ENCODE peak calls at places on chromosomes 11 and 22, in four cellular contexts. J is neuronal stem cell, K is IMR-90, W is H9. Y is an unnamed sample.

GRCh38 chr11:73866586-73866996 is 10.1 kb downstream of the COA4 start:
- DNase-seq in W (no peak), J (no peak), K (peak; percentile 93), Y (no peak)

GRCh38 chr11:101583180-101584128 is at the start of gene TRPC6:
- DNase-seq in K (peak; percentile 47), W (peak; percentile 78), J (no peak), Y (peak; percentile 80)

GRCh38 chr11:67482736-67483497 is at the start of gene AIP:
- DNase-seq in W (peak; percentile 98), J (peak; percentile 98), K (peak; percentile 97), Y (peak; percentile 93)

GRCh38 chr22:30985561-30986208 is 16.6 kb downstream of the TUG1 start:
- DNase-seq in J (no peak), K (no peak), W (no peak), Y (no peak)

GRCh38 chr22:36879775-36880174 is 19.0 kb downstream of the NCF4 start:
- DNase-seq in W (no peak), K (no peak), J (no peak), Y (no peak)

GRCh38 chr11:123800041-123800440 is 6.1 kb downstream of the OR6M1 start:
- DNase-seq in W (no peak), K (no peak), J (no peak), Y (no peak)

GRCh38 chr11:134558258-134558835 is 146.3 kb upstream of the B3GAT1 start:
- DNase-seq in K (no peak), J (no peak), W (no peak), Y (peak; percentile 19)

GRCh38 chr11:118938491-118939411 is 13.0 kb upstream of the BCL9L start:
- DNase-seq in J (no peak), K (peak; percentile 74), W (no peak), Y (no peak)

GRCh38 chr11:72037554-72038311 is 39.0 kb downstream of the IL18BP start:
- DNase-seq in K (no peak), J (no peak), W (no peak), Y (no peak)

GRCh38 chr22:33579448-33580093 is 340.7 kb downstream of the LARGE1 start:
- DNase-seq in K (peak; percentile 38), W (peak; percentile 82), J (peak; percentile 53), Y (peak; percentile 53)

GRCh38 chr22:20904980-20905355 is 12.2 kb upstream of the CRKL start:
- DNase-seq in J (no peak), W (no peak), K (no peak), Y (no peak)

GRCh38 chr11:102813484-102813883 is 15.5 kb upstream of the MMP1 start:
- DNase-seq in J (no peak), W (no peak), K (no peak), Y (no peak)

GRCh38 chr11:88041679-88042078 is 133.6 kb downstream of the RAB38 start:
- DNase-seq in K (no peak), J (no peak), W (no peak), Y (no peak)

GRCh38 chr22:24962835-24963234 is 10.3 kb downstream of the KIAA1671 start:
- DNase-seq in W (no peak), K (no peak), J (no peak), Y (no peak)

GRCh38 chr11:58963551-58964075 is 24.3 kb downstream of the GLYATL1 start:
- DNase-seq in K (peak; percentile 59), J (peak; percentile 61), W (peak; percentile 94), Y (peak; percentile 80)

GRCh38 chr11:17746096-17746495 is 11.5 kb downstream of the KCNC1 start:
- DNase-seq in J (no peak), W (no peak), K (no peak), Y (no peak)

GRCh38 chr11:123065634-123066033 is 3.7 kb upstream of the HSPA8 start:
- DNase-seq in J (no peak), W (no peak), K (peak; percentile 82), Y (no peak)

GRCh38 chr11:119320593-119321524 is 3.9 kb upstream of the MCAM start:
- DNase-seq in K (peak; percentile 65), W (peak; percentile 70), J (no peak), Y (no peak)

GRCh38 chr11:103091024-103091423 is 936 bp downstream of the DCUN1D5 start:
- DNase-seq in W (no peak), K (peak; percentile 4), J (peak; percentile 5), Y (no peak)

GRCh38 chr22:48106215-48106614 is 1343.8 kb downstream of the TBC1D22A start:
- DNase-seq in W (no peak), J (no peak), K (no peak), Y (no peak)

GRCh38 chr22:38007330-38007902 is 23.1 kb upstream of the SOX10 start:
- DNase-seq in J (no peak), W (no peak), K (no peak), Y (no peak)
- H4K91ac ChIP-seq in J (no peak overlapping the region), W (no peak overlapping the region), K (no peak overlapping the region), Y (no peak overlapping the region)

DNA sequence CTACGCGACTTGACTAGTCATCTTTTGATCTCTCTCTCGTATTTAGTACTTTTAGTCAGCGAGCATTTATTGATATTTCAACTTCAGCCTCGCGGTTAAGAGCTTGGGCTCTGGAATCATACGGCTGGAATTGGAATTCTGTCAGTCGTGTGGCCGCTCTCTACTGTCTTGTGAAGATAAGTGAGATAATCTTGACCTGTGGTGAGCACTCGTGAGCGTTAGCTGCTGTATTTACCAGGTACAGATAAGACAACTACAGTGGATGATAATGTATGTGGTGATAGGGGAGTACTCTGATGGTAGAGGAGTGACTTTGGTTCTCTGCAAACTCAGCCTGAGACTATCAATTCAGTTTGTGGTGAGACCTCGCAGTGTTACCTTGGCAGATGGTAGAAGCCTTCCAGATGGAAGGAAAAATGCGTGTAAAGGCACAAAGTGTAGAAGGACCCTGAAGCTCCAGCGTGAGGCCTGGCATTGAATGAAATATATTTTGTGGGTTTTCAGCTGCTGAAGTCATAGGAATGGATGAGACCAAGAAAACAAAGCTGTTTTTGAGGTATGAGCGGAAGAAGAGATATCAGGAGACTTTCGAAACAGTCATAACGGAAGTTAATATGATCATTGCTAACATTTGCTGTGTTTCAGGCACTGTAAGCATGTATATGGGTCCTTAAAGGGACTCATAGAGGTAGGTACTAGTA is 732 bp downstream of the ATM start:
- DNase-seq in W (no peak), J (no peak), K (peak; percentile 22), Y (no peak)
- H4K91ac ChIP-seq in W (no peak overlapping the region), J (no peak overlapping the region), K (peak overlapping the region; percentile 95), Y (peak overlapping the region; percentile 22)

GRCh38 chr11:95850137-95850536 is 59.8 kb downstream of the CEP57 start:
- DNase-seq in K (peak; percentile 44), W (no peak), J (no peak), Y (no peak)
- H4K91ac ChIP-seq in K (no peak overlapping the region), W (no peak overlapping the region), J (no peak overlapping the region), Y (no peak overlapping the region)

GRCh38 chr11:81270686-81271085 is 1463.0 kb downstream of the FAM181B start:
- DNase-seq in K (no peak), J (no peak), W (no peak), Y (no peak)

DNA sequence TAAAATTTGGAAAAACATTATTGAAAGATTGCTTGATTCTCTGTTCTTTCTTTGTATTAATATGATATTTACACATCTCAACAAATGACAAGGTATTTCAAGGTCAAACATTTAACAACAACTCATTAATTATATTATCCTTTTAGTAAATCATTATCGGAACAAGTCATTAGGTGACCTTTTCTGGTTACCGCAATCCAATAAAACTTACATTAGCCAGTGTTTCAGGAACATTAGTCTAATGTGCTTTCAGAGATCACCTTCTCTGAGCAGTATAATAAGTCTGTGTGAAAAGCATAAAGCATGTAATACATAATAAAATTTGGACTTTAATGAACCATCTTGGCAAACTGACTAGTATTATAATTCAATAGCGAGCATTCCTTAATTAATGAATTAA is 1466.4 kb downstream of the FAM181B start:
- DNase-seq in K (no peak), J (no peak), W (no peak), Y (no peak)
- H4K91ac ChIP-seq in K (no peak overlapping the region), J (no peak overlapping the region), W (no peak overlapping the region), Y (no peak overlapping the region)

GRCh38 chr11:86737223-86737622 is 63.1 kb upstream of the PRSS23 start:
- DNase-seq in K (no peak), W (no peak), J (no peak), Y (no peak)

GRCh38 chr11:86740628-86741488 is 59.5 kb upstream of the PRSS23 start:
- DNase-seq in J (peak; percentile 49), W (peak; percentile 74), K (peak; percentile 98), Y (no peak)

GRCh38 chr11:86736303-86737143 is 63.8 kb upstream of the PRSS23 start:
- DNase-seq in J (no peak), K (no peak), W (no peak), Y (no peak)

GRCh38 chr11:86737752-86738151 is 62.6 kb upstream of the PRSS23 start:
- DNase-seq in K (peak; percentile 49), J (no peak), W (no peak), Y (no peak)

DNA sequence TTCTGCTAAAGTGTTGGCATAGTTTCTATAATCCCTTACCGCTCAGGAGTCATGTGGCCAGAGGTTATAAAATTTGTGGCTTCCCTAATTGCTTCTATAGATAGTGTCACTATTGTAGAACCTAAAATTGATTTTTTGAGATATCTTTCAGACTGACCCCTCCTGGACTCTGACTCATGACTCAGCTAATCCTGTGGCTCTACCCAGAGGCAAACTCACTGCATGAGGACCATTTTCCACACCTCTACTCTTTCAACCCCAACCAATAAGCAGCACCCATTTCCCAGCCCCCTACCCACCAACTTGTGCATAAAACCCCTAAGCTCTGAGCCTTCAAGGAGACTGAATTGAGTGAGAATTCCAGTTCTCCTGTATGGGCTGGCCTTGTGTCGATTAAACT is 61.7 kb upstream of the PRSS23 start:
- DNase-seq in K (no peak), J (no peak), W (no peak), Y (no peak)
- H4K91ac ChIP-seq in K (peak overlapping the region; percentile 88), J (no peak overlapping the region), W (no peak overlapping the region), Y (no peak overlapping the region)

GRCh38 chr11:12433571-12434061 is 56.2 kb downstream of the PARVA start:
- DNase-seq in J (no peak), K (peak; percentile 98), W (no peak), Y (no peak)
- H4K91ac ChIP-seq in J (no peak overlapping the region), K (peak overlapping the region; percentile 98), W (no peak overlapping the region), Y (no peak overlapping the region)

GRCh38 chr11:113549611-113550061 is 74.4 kb upstream of the DRD2 start:
- DNase-seq in K (no peak), W (no peak), J (no peak), Y (no peak)
- H4K91ac ChIP-seq in K (peak overlapping the region; percentile 41), W (no peak overlapping the region), J (no peak overlapping the region), Y (peak overlapping the region; percentile 22)

DNA sequence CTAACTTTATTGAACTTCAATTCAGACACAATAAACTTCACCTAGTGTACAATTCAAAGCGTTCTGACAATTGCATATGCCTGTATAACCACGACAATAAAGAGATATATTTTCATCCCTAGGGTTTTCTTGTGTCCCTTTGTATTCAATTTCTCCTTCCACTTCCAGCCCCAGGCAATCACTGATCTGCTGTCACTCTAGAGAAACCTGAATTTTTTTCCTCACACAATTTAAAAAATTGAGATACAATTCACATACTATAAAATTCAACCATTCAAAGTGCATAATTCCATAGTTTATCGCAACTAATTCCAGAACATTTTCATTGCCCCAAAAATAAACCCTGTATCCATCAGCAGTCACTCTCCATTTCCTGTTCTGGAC is 116.6 kb downstream of the MRTFA start:
- DNase-seq in J (no peak), W (no peak), K (no peak), Y (no peak)
- H4K91ac ChIP-seq in J (no peak overlapping the region), W (no peak overlapping the region), K (no peak overlapping the region), Y (no peak overlapping the region)

Y was measured in H1.